ENCODE peak calls at places on chromosomes 4 and X, in nine cellular contexts. One of them, this sample, is unnamed. For H3K4me1, the result is how much of the 10 kb centered on the place peaks cover.

GRCh38 chrX:102934624-102935023 is 2.4 kb upstream of the RAB40AL start:
- DNase-seq in sigmoid colon: no peak
- DNase-seq in H9: no peak
- DNase-seq in mucosa of descending colon: no peak
- DNase-seq in lung: no peak
- DNase-seq in HCT116: no peak
- DNase-seq in ascending aorta: no peak
- DNase-seq in right lobe of liver: no peak
- DNase-seq in IMR-90: peak
- DNase-seq in this sample: no peak

GRCh38 chr4:151541438-151542071 is 132.6 kb downstream of the FHIP1A start:
- DNase-seq in H9: no peak
- DNase-seq in ascending aorta: no peak
- DNase-seq in HCT116: peak
- DNase-seq in right lobe of liver: no peak
- DNase-seq in IMR-90: peak
- DNase-seq in mucosa of descending colon: no peak
- DNase-seq in sigmoid colon: no peak
- DNase-seq in lung: no peak
- DNase-seq in this sample: no peak

GRCh38 chr4:94595013-94595412 is 143.3 kb downstream of the PDLIM5 start:
- DNase-seq in mucosa of descending colon: no peak
- DNase-seq in right lobe of liver: no peak
- DNase-seq in IMR-90: no peak
- DNase-seq in H9: no peak
- DNase-seq in lung: no peak
- DNase-seq in HCT116: no peak
- DNase-seq in ascending aorta: no peak
- DNase-seq in sigmoid colon: no peak
- DNase-seq in this sample: no peak

GRCh38 chr4:119795986-119796578 is 167.5 kb upstream of the PDE5A start:
- DNase-seq in sigmoid colon: no peak
- DNase-seq in HCT116: no peak
- DNase-seq in right lobe of liver: no peak
- DNase-seq in mucosa of descending colon: no peak
- DNase-seq in lung: no peak
- DNase-seq in H9: no peak
- DNase-seq in IMR-90: no peak
- DNase-seq in ascending aorta: no peak
- DNase-seq in this sample: no peak

GRCh38 chr4:102759835-102760644 is 728 bp downstream of the MANBA start:
- DNase-seq in HCT116: no peak
- DNase-seq in ascending aorta: peak
- DNase-seq in H9: no peak
- DNase-seq in right lobe of liver: no peak
- DNase-seq in mucosa of descending colon: no peak
- DNase-seq in IMR-90: peak
- DNase-seq in lung: peak
- DNase-seq in sigmoid colon: peak
- DNase-seq in this sample: no peak

GRCh38 chr4:1983053-1983845 is 25.5 kb downstream of the NELFA start:
- DNase-seq in lung: no peak
- DNase-seq in mucosa of descending colon: no peak
- DNase-seq in H9: no peak
- DNase-seq in HCT116: no peak
- DNase-seq in sigmoid colon: no peak
- DNase-seq in ascending aorta: no peak
- DNase-seq in IMR-90: no peak
- DNase-seq in right lobe of liver: no peak
- DNase-seq in this sample: peak

GRCh38 chr4:100075486-100076270 is 114.6 kb downstream of the DDIT4L start:
- DNase-seq in right lobe of liver: no peak
- DNase-seq in IMR-90: no peak
- DNase-seq in H9: no peak
- DNase-seq in sigmoid colon: no peak
- DNase-seq in ascending aorta: no peak
- DNase-seq in mucosa of descending colon: no peak
- DNase-seq in lung: no peak
- DNase-seq in HCT116: no peak
- DNase-seq in this sample: no peak

GRCh38 chr4:54933579-54933978 is 191.8 kb downstream of the KDR start:
- DNase-seq in mucosa of descending colon: no peak
- DNase-seq in lung: no peak
- DNase-seq in sigmoid colon: no peak
- DNase-seq in IMR-90: no peak
- DNase-seq in right lobe of liver: no peak
- DNase-seq in H9: no peak
- DNase-seq in HCT116: no peak
- DNase-seq in ascending aorta: no peak
- DNase-seq in this sample: no peak

GRCh38 chr4:7757501-7758443 is 181.9 kb downstream of the AFAP1 start:
- DNase-seq in mucosa of descending colon: no peak
- DNase-seq in H9: no peak
- DNase-seq in lung: no peak
- DNase-seq in HCT116: no peak
- DNase-seq in ascending aorta: no peak
- DNase-seq in sigmoid colon: peak
- DNase-seq in right lobe of liver: no peak
- DNase-seq in IMR-90: no peak
- DNase-seq in this sample: peak

GRCh38 chr4:26342328-26343040 is 21.7 kb downstream of the RBPJ start:
- DNase-seq in sigmoid colon: no peak
- DNase-seq in HCT116: peak
- DNase-seq in right lobe of liver: no peak
- DNase-seq in ascending aorta: no peak
- DNase-seq in IMR-90: peak
- DNase-seq in H9: no peak
- DNase-seq in lung: no peak
- DNase-seq in mucosa of descending colon: no peak
- DNase-seq in this sample: no peak

GRCh38 chr4:78235800-78236199 is 178.7 kb downstream of the FRAS1 start:
- DNase-seq in IMR-90: no peak
- DNase-seq in sigmoid colon: no peak
- DNase-seq in lung: no peak
- DNase-seq in HCT116: no peak
- DNase-seq in H9: no peak
- DNase-seq in mucosa of descending colon: no peak
- DNase-seq in ascending aorta: no peak
- DNase-seq in right lobe of liver: no peak
- DNase-seq in this sample: no peak

GRCh38 chr4:77861500-77861899 is 1.1 kb upstream of the MRPL1 start:
- DNase-seq in H9: no peak
- DNase-seq in mucosa of descending colon: no peak
- DNase-seq in ascending aorta: no peak
- DNase-seq in IMR-90: no peak
- DNase-seq in sigmoid colon: no peak
- DNase-seq in HCT116: no peak
- DNase-seq in lung: no peak
- DNase-seq in right lobe of liver: no peak
- DNase-seq in this sample: no peak

GRCh38 chr4:113026556-113026955 is 22.9 kb upstream of the ANK2 start:
- DNase-seq in right lobe of liver: no peak
- DNase-seq in HCT116: no peak
- DNase-seq in mucosa of descending colon: no peak
- DNase-seq in lung: no peak
- DNase-seq in IMR-90: no peak
- DNase-seq in H9: no peak
- DNase-seq in ascending aorta: no peak
- DNase-seq in sigmoid colon: no peak
- DNase-seq in this sample: no peak

GRCh38 chr4:76597423-76597979 is 162.5 kb downstream of the SHROOM3 start:
- DNase-seq in ascending aorta: no peak
- DNase-seq in right lobe of liver: no peak
- DNase-seq in IMR-90: no peak
- DNase-seq in HCT116: no peak
- DNase-seq in lung: no peak
- DNase-seq in mucosa of descending colon: no peak
- DNase-seq in H9: no peak
- DNase-seq in sigmoid colon: no peak
- DNase-seq in this sample: no peak

GRCh38 chrX:32267796-32268195 is 943.6 kb downstream of the DMD start:
- DNase-seq in mucosa of descending colon: no peak
- DNase-seq in sigmoid colon: no peak
- DNase-seq in ascending aorta: no peak
- DNase-seq in HCT116: no peak
- DNase-seq in H9: no peak
- DNase-seq in right lobe of liver: no peak
- DNase-seq in IMR-90: no peak
- DNase-seq in lung: no peak
- DNase-seq in this sample: no peak
- H3K4me1 ChIP-seq in mucosa of descending colon: under half
- H3K4me1 ChIP-seq in sigmoid colon: under half
- H3K4me1 ChIP-seq in ascending aorta: under half
- H3K4me1 ChIP-seq in HCT116: under half
- H3K4me1 ChIP-seq in H9: under half
- H3K4me1 ChIP-seq in right lobe of liver: under half
- H3K4me1 ChIP-seq in IMR-90: under half
- H3K4me1 ChIP-seq in lung: under half
- H3K4me1 ChIP-seq in this sample: under half

GRCh38 chr4:148495463-148495862 is 53.2 kb upstream of the NR3C2 start:
- DNase-seq in sigmoid colon: no peak
- DNase-seq in lung: no peak
- DNase-seq in HCT116: no peak
- DNase-seq in ascending aorta: no peak
- DNase-seq in IMR-90: no peak
- DNase-seq in right lobe of liver: no peak
- DNase-seq in H9: no peak
- DNase-seq in mucosa of descending colon: no peak
- DNase-seq in this sample: no peak
- H3K4me1 ChIP-seq in sigmoid colon: under half
- H3K4me1 ChIP-seq in lung: under half
- H3K4me1 ChIP-seq in HCT116: under half
- H3K4me1 ChIP-seq in ascending aorta: under half
- H3K4me1 ChIP-seq in IMR-90: under half
- H3K4me1 ChIP-seq in right lobe of liver: under half
- H3K4me1 ChIP-seq in H9: under half
- H3K4me1 ChIP-seq in mucosa of descending colon: under half
- H3K4me1 ChIP-seq in this sample: under half

GRCh38 chrX:134713618-134714107 is 55.4 kb upstream of the PLAC1 start:
- DNase-seq in sigmoid colon: no peak
- DNase-seq in mucosa of descending colon: no peak
- DNase-seq in ascending aorta: no peak
- DNase-seq in H9: no peak
- DNase-seq in IMR-90: no peak
- DNase-seq in HCT116: no peak
- DNase-seq in right lobe of liver: no peak
- DNase-seq in lung: no peak
- DNase-seq in this sample: no peak

GRCh38 chrX:134714633-134715110 is 56.4 kb upstream of the PLAC1 start:
- DNase-seq in H9: no peak
- DNase-seq in right lobe of liver: no peak
- DNase-seq in IMR-90: no peak
- DNase-seq in mucosa of descending colon: no peak
- DNase-seq in HCT116: no peak
- DNase-seq in ascending aorta: no peak
- DNase-seq in sigmoid colon: no peak
- DNase-seq in lung: no peak
- DNase-seq in this sample: no peak

GRCh38 chrX:134717698-134718328 is 59.5 kb upstream of the PLAC1 start:
- DNase-seq in lung: no peak
- DNase-seq in right lobe of liver: no peak
- DNase-seq in IMR-90: peak
- DNase-seq in H9: no peak
- DNase-seq in sigmoid colon: no peak
- DNase-seq in mucosa of descending colon: no peak
- DNase-seq in HCT116: no peak
- DNase-seq in ascending aorta: no peak
- DNase-seq in this sample: no peak

GRCh38 chrX:134716620-134717012 is 58.3 kb upstream of the PLAC1 start:
- DNase-seq in sigmoid colon: no peak
- DNase-seq in ascending aorta: no peak
- DNase-seq in HCT116: no peak
- DNase-seq in H9: no peak
- DNase-seq in IMR-90: no peak
- DNase-seq in lung: no peak
- DNase-seq in mucosa of descending colon: no peak
- DNase-seq in right lobe of liver: no peak
- DNase-seq in this sample: no peak

DNA sequence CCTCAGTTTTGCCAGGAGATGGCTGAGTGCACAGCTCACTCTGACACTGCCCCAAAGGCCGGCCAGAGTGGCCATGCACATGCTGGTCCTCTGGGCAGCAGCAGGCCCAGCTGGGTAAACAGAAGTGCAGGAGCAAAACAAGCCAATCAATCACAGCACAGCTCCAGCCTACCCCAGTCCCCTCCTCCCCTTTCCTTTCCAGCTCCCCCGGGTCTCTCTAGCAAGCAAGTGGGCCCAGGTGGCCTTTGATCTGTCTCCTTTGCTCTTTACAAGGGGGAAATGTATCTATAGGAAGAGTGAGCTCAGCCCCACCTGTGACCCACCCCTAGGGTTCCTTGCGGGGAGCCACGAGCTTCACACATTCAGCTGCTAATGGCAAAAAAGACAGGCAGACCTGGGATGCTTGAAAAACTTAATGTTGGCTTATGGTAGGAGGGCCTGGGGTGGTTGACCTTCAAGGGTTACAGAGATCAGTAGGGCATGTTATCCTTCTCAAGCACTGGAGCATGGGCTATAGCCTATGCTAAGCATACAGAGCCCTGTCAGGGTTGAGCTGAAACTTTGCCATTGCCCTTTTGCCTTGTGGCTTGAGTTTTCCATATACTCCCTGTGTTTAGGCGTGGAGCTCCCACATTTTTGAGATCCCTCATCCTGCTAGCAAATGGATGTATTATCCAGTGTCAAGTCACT is 57.8 kb upstream of the PLAC1 start:
- DNase-seq in IMR-90: no peak
- DNase-seq in lung: no peak
- DNase-seq in right lobe of liver: no peak
- DNase-seq in H9: peak
- DNase-seq in mucosa of descending colon: no peak
- DNase-seq in sigmoid colon: no peak
- DNase-seq in ascending aorta: no peak
- DNase-seq in HCT116: no peak
- DNase-seq in this sample: no peak
- H3K4me1 ChIP-seq in IMR-90: under half
- H3K4me1 ChIP-seq in lung: under half
- H3K4me1 ChIP-seq in right lobe of liver: under half
- H3K4me1 ChIP-seq in H9: under half
- H3K4me1 ChIP-seq in mucosa of descending colon: under half
- H3K4me1 ChIP-seq in sigmoid colon: under half
- H3K4me1 ChIP-seq in ascending aorta: under half
- H3K4me1 ChIP-seq in HCT116: under half
- H3K4me1 ChIP-seq in this sample: under half

GRCh38 chr4:6393544-6394475 is 78.6 kb downstream of the PPP2R2C start:
- DNase-seq in right lobe of liver: no peak
- DNase-seq in HCT116: no peak
- DNase-seq in lung: no peak
- DNase-seq in ascending aorta: no peak
- DNase-seq in mucosa of descending colon: peak
- DNase-seq in IMR-90: no peak
- DNase-seq in H9: no peak
- DNase-seq in sigmoid colon: no peak
- DNase-seq in this sample: peak
- H3K4me1 ChIP-seq in right lobe of liver: under half
- H3K4me1 ChIP-seq in HCT116: under half
- H3K4me1 ChIP-seq in lung: under half
- H3K4me1 ChIP-seq in ascending aorta: under half
- H3K4me1 ChIP-seq in mucosa of descending colon: under half
- H3K4me1 ChIP-seq in IMR-90: under half
- H3K4me1 ChIP-seq in H9: under half
- H3K4me1 ChIP-seq in sigmoid colon: under half
- H3K4me1 ChIP-seq in this sample: under half